ENCODE peak calls at places on chromosomes 2 and 18, in five cellular contexts. D, U, X, W and S are unnamed samples.

GRCh38 chr2:144824611-144825010 is 304.7 kb upstream of the ZEB2 start:
- DNase-seq in U (no peak), W (no peak), X (no peak), D (no peak), S (no peak)

GRCh38 chr18:48790869-48791635 is 159.7 kb downstream of the SMAD7 start:
- DNase-seq in W (no peak), D (no peak), X (no peak), U (no peak), S (no peak)

GRCh38 chr18:45962866-45963265 is 4.3 kb downstream of the EPG5 start:
- DNase-seq in X (no peak), W (no peak), D (no peak), U (peak), S (no peak)

GRCh38 chr2:112749755-112750559 is 14.5 kb downstream of the CKAP2L start:
- DNase-seq in U (peak), W (peak), X (peak), D (peak), S (no peak)

GRCh38 chr18:49520661-49521145 is 33.7 kb upstream of the C18orf32 start:
- DNase-seq in U (peak), D (no peak), W (no peak), X (no peak), S (no peak)

GRCh38 chr2:238898534-238899281 is 50.8 kb downstream of the TWIST2 start:
- DNase-seq in X (no peak), U (peak), D (no peak), W (no peak), S (no peak)

GRCh38 chr2:169661263-169661662 is 32.9 kb downstream of the CFAP210 start:
- DNase-seq in W (no peak), X (no peak), U (no peak), D (no peak), S (no peak)

GRCh38 chr2:240384711-240385450 is 50.6 kb upstream of the GPC1 start:
- DNase-seq in U (peak), X (no peak), W (no peak), D (no peak), S (no peak)

GRCh38 chr2:73175663-73176204 is 26.6 kb upstream of the NOTO start:
- DNase-seq in U (peak), D (peak), X (peak), W (peak), S (no peak)

GRCh38 chr2:47069628-47070154 is 85.4 kb downstream of the STPG4 start:
- DNase-seq in X (no peak), U (peak), W (peak), D (no peak), S (no peak)

GRCh38 chr2:84640386-84640785 is 124.1 kb downstream of the DNAH6 start:
- DNase-seq in X (no peak), U (no peak), W (no peak), D (no peak), S (no peak)

GRCh38 chr18:65938592-65939372 is 188.0 kb downstream of the CDH7 start:
- DNase-seq in W (peak), U (peak), X (no peak), D (no peak), S (no peak)

GRCh38 chr2:60520477-60520876 is 33.0 kb downstream of the BCL11A start:
- DNase-seq in W (peak), D (no peak), X (no peak), U (peak), S (no peak)

GRCh38 chr2:80417737-80418136 is 113.2 kb upstream of the LRRTM1 start:
- DNase-seq in D (no peak), U (no peak), W (no peak), X (no peak), S (no peak)